ENCODE peak calls at places on chromosomes 4 and X, in four cellular contexts. One of them, this sample, is unnamed.

GRCh38 chr4:13611283-13611842 is 16.2 kb downstream of the BOD1L1 start:
- DNase-seq in fibroblast of lung: peak; percentile 56
- DNase-seq in pancreas: no peak
- DNase-seq in ovary: no peak
- DNase-seq in this sample: peak; percentile 36

GRCh38 chr4:38314663-38315062 is 349.3 kb upstream of the KLF3 start:
- DNase-seq in fibroblast of lung: no peak
- DNase-seq in pancreas: peak; percentile 74
- DNase-seq in ovary: no peak
- DNase-seq in this sample: no peak

GRCh38 chr4:10006236-10006603 is 15.1 kb downstream of the SLC2A9 start:
- DNase-seq in fibroblast of lung: peak; percentile 23
- DNase-seq in pancreas: peak; percentile 53
- DNase-seq in ovary: peak; percentile 27
- DNase-seq in this sample: no peak

GRCh38 chrX:2383735-2384134 is 117.0 kb downstream of the DHRSX start:
- DNase-seq in fibroblast of lung: no peak
- DNase-seq in pancreas: no peak
- DNase-seq in ovary: no peak
- DNase-seq in this sample: no peak

GRCh38 chrX:41559235-41559634 is 112.1 kb downstream of the NYX start:
- DNase-seq in fibroblast of lung: no peak
- DNase-seq in pancreas: no peak
- DNase-seq in ovary: no peak
- DNase-seq in this sample: no peak

GRCh38 chr4:1062419-1062818 is 50.9 kb downstream of the RNF212 start:
- DNase-seq in fibroblast of lung: no peak
- DNase-seq in pancreas: no peak
- DNase-seq in ovary: no peak
- DNase-seq in this sample: no peak

GRCh38 chrX:22760513-22761057 is 239.2 kb upstream of the DDX53 start:
- DNase-seq in fibroblast of lung: no peak
- DNase-seq in pancreas: no peak
- DNase-seq in ovary: no peak
- DNase-seq in this sample: no peak

GRCh38 chr4:41853973-41854372 is 81.3 kb upstream of the TMEM33 start:
- DNase-seq in fibroblast of lung: no peak
- DNase-seq in pancreas: no peak
- DNase-seq in ovary: no peak
- DNase-seq in this sample: no peak

GRCh38 chr4:71275004-71275403 is 63.8 kb upstream of the SLC4A4 start:
- DNase-seq in fibroblast of lung: no peak
- DNase-seq in pancreas: no peak
- DNase-seq in ovary: no peak
- DNase-seq in this sample: no peak

GRCh38 chr4:185149392-185149791 is 6.3 kb downstream of the SLC25A4 start:
- DNase-seq in fibroblast of lung: no peak
- DNase-seq in pancreas: no peak
- DNase-seq in ovary: no peak
- DNase-seq in this sample: no peak

GRCh38 chrX:9003041-9003440 is 30.9 kb downstream of the FAM9B start:
- DNase-seq in fibroblast of lung: no peak
- DNase-seq in pancreas: no peak
- DNase-seq in ovary: no peak
- DNase-seq in this sample: no peak

GRCh38 chrX:50618788-50619558 is 148.3 kb upstream of the DGKK start:
- DNase-seq in fibroblast of lung: peak; percentile 12
- DNase-seq in pancreas: no peak
- DNase-seq in ovary: no peak
- DNase-seq in this sample: no peak

GRCh38 chr4:144782345-144782744 is 136.4 kb downstream of the HHIP start:
- DNase-seq in fibroblast of lung: peak; percentile 64
- DNase-seq in pancreas: no peak
- DNase-seq in ovary: no peak
- DNase-seq in this sample: no peak

GRCh38 chrX:48703642-48704481 is 7.3 kb downstream of the SUV39H1 start:
- DNase-seq in fibroblast of lung: peak; percentile 25
- DNase-seq in pancreas: no peak
- DNase-seq in ovary: no peak
- DNase-seq in this sample: no peak

GRCh38 chr4:57099363-57099762 is 10.8 kb downstream of the IGFBP7 start:
- DNase-seq in fibroblast of lung: no peak
- DNase-seq in pancreas: no peak
- DNase-seq in ovary: no peak
- DNase-seq in this sample: no peak

GRCh38 chr4:3411676-3412075 is 30.1 kb upstream of the HGFAC start:
- DNase-seq in fibroblast of lung: no peak
- DNase-seq in pancreas: no peak
- DNase-seq in ovary: peak; percentile 16
- DNase-seq in this sample: peak; percentile 7

GRCh38 chr4:107392380-107392779 is 327.7 kb downstream of the PAPSS1 start:
- DNase-seq in fibroblast of lung: no peak
- DNase-seq in pancreas: no peak
- DNase-seq in ovary: no peak
- DNase-seq in this sample: no peak

GRCh38 chrX:135384161-135384836 is 37.4 kb upstream of the SMIM10L2A start:
- DNase-seq in fibroblast of lung: no peak
- DNase-seq in pancreas: no peak
- DNase-seq in ovary: no peak
- DNase-seq in this sample: no peak

GRCh38 chr4:124484008-124484407 is 228.5 kb downstream of the ANKRD50 start:
- DNase-seq in fibroblast of lung: no peak
- DNase-seq in pancreas: no peak
- DNase-seq in ovary: no peak
- DNase-seq in this sample: no peak

GRCh38 chr4:184345573-184345922 is 127.9 kb upstream of the ENPP6 start:
- DNase-seq in fibroblast of lung: no peak
- DNase-seq in pancreas: no peak
- DNase-seq in ovary: no peak
- DNase-seq in this sample: peak; percentile 56

GRCh38 chr4:151876411-151876988 is 115.7 kb upstream of the GATB start:
- DNase-seq in fibroblast of lung: no peak
- DNase-seq in pancreas: no peak
- DNase-seq in ovary: no peak
- DNase-seq in this sample: no peak

GRCh38 chr4:41526628-41527027 is 11.3 kb upstream of the LIMCH1 start:
- DNase-seq in fibroblast of lung: peak; percentile 48
- DNase-seq in pancreas: no peak
- DNase-seq in ovary: no peak
- DNase-seq in this sample: no peak

GRCh38 chr4:140012688-140013087 is 141.3 kb downstream of the MAML3 start:
- DNase-seq in fibroblast of lung: peak; percentile 79
- DNase-seq in pancreas: peak; percentile 66
- DNase-seq in ovary: peak; percentile 36
- DNase-seq in this sample: peak; percentile 66

GRCh38 chr4:17577660-17578481 is 873 bp downstream of the LAP3 start:
- DNase-seq in fibroblast of lung: peak; percentile 20
- DNase-seq in pancreas: peak; percentile 30
- DNase-seq in ovary: peak; percentile 42
- DNase-seq in this sample: peak; percentile 57

GRCh38 chr4:16082038-16082423 is 1.8 kb downstream of the PROM1 start:
- DNase-seq in fibroblast of lung: no peak
- DNase-seq in pancreas: no peak
- DNase-seq in ovary: no peak
- DNase-seq in this sample: no peak

GRCh38 chrX:145002776-145003175 is 244.5 kb upstream of the SPANXN1 start:
- DNase-seq in fibroblast of lung: peak; percentile 7
- DNase-seq in pancreas: no peak
- DNase-seq in ovary: no peak
- DNase-seq in this sample: no peak

GRCh38 chr4:23022032-23022431 is 329.3 kb downstream of the GBA3 start:
- DNase-seq in fibroblast of lung: peak; percentile 96
- DNase-seq in pancreas: no peak
- DNase-seq in ovary: no peak
- DNase-seq in this sample: no peak

GRCh38 chrX:49079489-49080428 is at the start of gene WDR45:
- DNase-seq in fibroblast of lung: peak; percentile 71
- DNase-seq in pancreas: peak; percentile 64
- DNase-seq in ovary: peak; percentile 82
- DNase-seq in this sample: peak; percentile 77

GRCh38 chr4:2272026-2272827 is 10.3 kb upstream of the MXD4 start:
- DNase-seq in fibroblast of lung: no peak
- DNase-seq in pancreas: no peak
- DNase-seq in ovary: no peak
- DNase-seq in this sample: peak; percentile 3

GRCh38 chr4:28799696-28800095 is 1920.5 kb upstream of the PCDH7 start:
- DNase-seq in fibroblast of lung: peak; percentile 8
- DNase-seq in pancreas: no peak
- DNase-seq in ovary: no peak
- DNase-seq in this sample: no peak

GRCh38 chr4:166941629-166942028 is 292.7 kb downstream of the SPOCK3 start:
- DNase-seq in fibroblast of lung: peak; percentile 62
- DNase-seq in pancreas: no peak
- DNase-seq in ovary: no peak
- DNase-seq in this sample: no peak

GRCh38 chrX:66638591-66639500 is at the start of gene EDA2R:
- DNase-seq in fibroblast of lung: peak; percentile 91
- DNase-seq in pancreas: peak; percentile 17
- DNase-seq in ovary: peak; percentile 49
- DNase-seq in this sample: no peak

DNA sequence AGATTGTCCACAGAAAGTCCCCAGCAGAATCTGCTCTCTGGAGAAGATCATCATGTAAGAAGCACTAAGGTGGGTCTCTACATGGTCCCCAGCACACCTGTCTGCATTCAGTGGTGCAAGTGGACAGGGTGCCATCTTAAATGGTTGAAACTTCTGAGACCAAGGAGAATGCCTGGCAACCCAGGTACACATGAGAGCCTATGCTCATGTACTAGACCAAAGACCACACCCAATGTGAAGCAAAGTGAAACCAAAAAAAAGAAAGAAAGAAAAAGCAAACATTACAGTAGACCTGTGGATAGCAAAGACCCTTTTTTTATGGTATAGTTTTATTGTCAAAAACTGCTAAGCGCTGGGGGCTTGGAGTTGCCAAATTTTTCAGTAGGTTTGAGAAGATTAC is 15.0 kb downstream of the CD40LG start:
- DNase-seq in fibroblast of lung: no peak
- DNase-seq in pancreas: no peak
- DNase-seq in ovary: no peak
- DNase-seq in this sample: no peak
- H3K9me3 ChIP-seq in fibroblast of lung: no peaks in the 10 kb centered on the region
- H3K9me3 ChIP-seq in pancreas: no peaks in the 10 kb centered on the region
- H3K9me3 ChIP-seq in ovary: no peaks in the 10 kb centered on the region
- H3K9me3 ChIP-seq in this sample: peaks cover 6% of the 10 kb centered on the region

GRCh38 chr4:127844605-127845116 is 36.0 kb upstream of the PLK4 start:
- DNase-seq in fibroblast of lung: peak; percentile 39
- DNase-seq in pancreas: no peak
- DNase-seq in ovary: no peak
- DNase-seq in this sample: no peak

GRCh38 chr4:127852661-127853060 is 28.0 kb upstream of the PLK4 start:
- DNase-seq in fibroblast of lung: no peak
- DNase-seq in pancreas: no peak
- DNase-seq in ovary: no peak
- DNase-seq in this sample: no peak

GRCh38 chr4:127846061-127846460 is 34.6 kb upstream of the PLK4 start:
- DNase-seq in fibroblast of lung: no peak
- DNase-seq in pancreas: no peak
- DNase-seq in ovary: no peak
- DNase-seq in this sample: no peak

GRCh38 chr4:127846765-127847164 is 33.9 kb upstream of the PLK4 start:
- DNase-seq in fibroblast of lung: no peak
- DNase-seq in pancreas: no peak
- DNase-seq in ovary: no peak
- DNase-seq in this sample: no peak

DNA sequence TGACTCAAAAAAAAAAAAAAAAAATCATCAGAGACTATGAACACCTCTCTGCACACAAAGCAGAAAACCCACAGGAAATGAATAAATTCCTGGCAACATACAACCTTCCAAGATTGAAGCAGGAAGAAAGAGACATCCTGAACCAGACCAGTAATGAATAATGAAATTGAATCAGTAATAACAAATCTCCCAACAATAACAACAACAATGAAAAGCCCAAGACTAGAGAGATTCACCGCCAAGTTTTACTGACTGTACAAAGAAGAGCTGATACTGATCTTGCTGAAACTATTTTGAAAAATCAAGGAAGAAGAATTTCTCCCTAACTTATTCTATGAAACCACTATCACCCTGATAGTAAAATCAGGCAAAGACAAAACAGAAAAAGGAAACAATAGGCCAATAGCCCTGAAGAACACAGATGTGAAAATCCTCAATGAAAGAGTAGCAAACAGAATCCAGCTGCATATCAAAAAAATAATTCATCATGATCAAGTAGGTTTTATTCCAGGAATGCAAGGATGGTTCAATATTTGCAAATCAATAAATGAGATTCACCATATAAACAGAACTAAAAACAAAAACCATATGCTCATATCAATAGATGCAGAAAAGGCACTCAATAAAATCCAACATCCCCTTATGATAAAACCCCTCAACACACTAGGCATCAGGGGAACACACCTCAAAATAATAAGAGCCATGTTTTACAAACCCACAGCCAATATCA is 31.0 kb upstream of the PLK4 start:
- DNase-seq in fibroblast of lung: peak; percentile 16
- DNase-seq in pancreas: no peak
- DNase-seq in ovary: no peak
- DNase-seq in this sample: no peak
- H3K9me3 ChIP-seq in fibroblast of lung: no peaks in the 10 kb centered on the region
- H3K9me3 ChIP-seq in pancreas: peaks cover 7% of the 10 kb centered on the region
- H3K9me3 ChIP-seq in ovary: no peaks in the 10 kb centered on the region
- H3K9me3 ChIP-seq in this sample: peaks cover 16% of the 10 kb centered on the region

DNA sequence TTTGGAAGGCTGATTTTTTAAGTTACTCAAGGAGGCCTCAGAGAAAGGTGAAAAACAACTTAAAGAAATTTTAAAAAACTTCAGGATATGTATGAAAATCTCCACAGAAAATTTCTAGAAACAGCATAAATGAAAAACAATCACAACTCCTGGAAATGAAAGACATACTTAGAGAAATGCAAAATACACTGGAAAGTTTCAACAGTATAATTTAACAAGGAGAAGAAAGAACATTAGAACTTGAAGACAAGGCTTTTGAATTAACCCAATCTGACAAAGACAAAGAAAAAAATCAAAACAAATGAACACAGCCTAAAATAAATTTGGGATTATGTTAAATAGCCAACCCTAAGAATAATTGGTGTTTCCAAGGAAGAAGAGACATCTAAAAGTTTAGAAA is 300.5 kb downstream of the ANTXR2 start:
- DNase-seq in fibroblast of lung: no peak
- DNase-seq in pancreas: no peak
- DNase-seq in ovary: no peak
- DNase-seq in this sample: no peak
- H3K9me3 ChIP-seq in fibroblast of lung: no peaks in the 10 kb centered on the region
- H3K9me3 ChIP-seq in pancreas: no peaks in the 10 kb centered on the region
- H3K9me3 ChIP-seq in ovary: no peaks in the 10 kb centered on the region
- H3K9me3 ChIP-seq in this sample: peaks cover 14% of the 10 kb centered on the region

GRCh38 chrX:96883608-96884007 is at the start of gene RPA4:
- DNase-seq in fibroblast of lung: no peak
- DNase-seq in pancreas: no peak
- DNase-seq in ovary: no peak
- DNase-seq in this sample: no peak

GRCh38 chrX:96889726-96890125 is 6.0 kb downstream of the RPA4 start:
- DNase-seq in fibroblast of lung: no peak
- DNase-seq in pancreas: no peak
- DNase-seq in ovary: no peak
- DNase-seq in this sample: no peak

GRCh38 chrX:96884027-96884426 is 319 bp downstream of the RPA4 start:
- DNase-seq in fibroblast of lung: no peak
- DNase-seq in pancreas: no peak
- DNase-seq in ovary: no peak
- DNase-seq in this sample: no peak
- H3K9me3 ChIP-seq in fibroblast of lung: no peaks in the 10 kb centered on the region
- H3K9me3 ChIP-seq in pancreas: no peaks in the 10 kb centered on the region
- H3K9me3 ChIP-seq in ovary: no peaks in the 10 kb centered on the region
- H3K9me3 ChIP-seq in this sample: no peaks in the 10 kb centered on the region

This sample was measured in heart right ventricle.